ENCODE peak calls at places on chromosomes 1 and 21, in four cellular contexts. J is A549, I is endothelial cell of umbilical vein, C is HCT116. Z is an unnamed sample.

GRCh38 chr1:93738075-93738622 is 56.5 kb upstream of the BCAR3 start:
- DNase-seq in J (peak; percentile 40), I (no peak), C (peak; percentile 77), Z (no peak)

GRCh38 chr1:183676515-183677189 is 23.5 kb upstream of the APOBEC4 start:
- DNase-seq in J (no peak), I (no peak), C (no peak), Z (no peak)

GRCh38 chr21:44681861-44682579 is at the start of gene KRTAP12-1:
- DNase-seq in J (no peak), I (no peak), C (no peak), Z (no peak)

GRCh38 chr1:165828103-165828558 is 717 bp downstream of the UCK2 start:
- DNase-seq in J (peak; percentile 68), I (peak; percentile 49), C (no peak), Z (peak; percentile 88)

GRCh38 chr1:26771643-26772321 is 16.0 kb upstream of the PIGV start:
- DNase-seq in J (peak; percentile 69), I (peak; percentile 75), C (peak; percentile 52), Z (peak; percentile 69)

GRCh38 chr1:246632584-246633168 is 66.4 kb downstream of the CNST start:
- DNase-seq in J (no peak), I (peak; percentile 33), C (no peak), Z (no peak)

GRCh38 chr1:113439272-113439660 is 49.0 kb downstream of the MAGI3 start:
- DNase-seq in J (no peak), I (no peak), C (no peak), Z (no peak)

GRCh38 chr21:33940846-33941245 is 25.2 kb upstream of the ATP5PO start:
- DNase-seq in J (no peak), I (no peak), C (no peak), Z (no peak)

GRCh38 chr1:54888080-54888733 is 1.2 kb upstream of the DHCR24 start:
- DNase-seq in J (no peak), I (no peak), C (no peak), Z (no peak)

GRCh38 chr21:36429672-36430546 is 44.7 kb downstream of the CHAF1B start:
- DNase-seq in J (peak; percentile 95), I (peak; percentile 100), C (peak; percentile 95), Z (peak; percentile 91)

GRCh38 chr1:88528792-88529191 is 155.3 kb upstream of the PKN2 start:
- DNase-seq in J (no peak), I (no peak), C (no peak), Z (no peak)

GRCh38 chr1:109438798-109439297 is 12.6 kb upstream of the PSMA5 start:
- DNase-seq in J (no peak), I (peak; percentile 28), C (peak; percentile 28), Z (peak; percentile 67)

GRCh38 chr1:87872189-87872588 is 543.5 kb downstream of the LMO4 start:
- DNase-seq in J (no peak), I (no peak), C (no peak), Z (no peak)

GRCh38 chr1:166858726-166859419 is 17.2 kb downstream of the TADA1 start:
- DNase-seq in J (no peak), I (no peak), C (no peak), Z (no peak)
- TF ChIP-seq MAX in J (no peak), I (no peak), C (no peak), Z (no peak)

GRCh38 chr1:69524010-69524409 is 43.7 kb upstream of the LRRC7 start:
- DNase-seq in J (no peak), I (no peak), C (no peak), Z (no peak)
- H3K4me3 ChIP-seq in J (no peak overlapping the region), I (no peak overlapping the region), C (no peak overlapping the region), Z (no peak overlapping the region)

GRCh38 chr1:65011983-65012382 is 45.6 kb upstream of the JAK1 start:
- DNase-seq in J (no peak), I (no peak), C (no peak), Z (peak; percentile 11)

GRCh38 chr1:65006806-65007205 is 40.5 kb upstream of the JAK1 start:
- DNase-seq in J (no peak), I (no peak), C (no peak), Z (no peak)

GRCh38 chr1:65014321-65014720 is 48.0 kb upstream of the JAK1 start:
- DNase-seq in J (no peak), I (no peak), C (no peak), Z (no peak)

GRCh38 chr1:65009176-65009575 is 42.8 kb upstream of the JAK1 start:
- DNase-seq in J (no peak), I (no peak), C (no peak), Z (no peak)

DNA sequence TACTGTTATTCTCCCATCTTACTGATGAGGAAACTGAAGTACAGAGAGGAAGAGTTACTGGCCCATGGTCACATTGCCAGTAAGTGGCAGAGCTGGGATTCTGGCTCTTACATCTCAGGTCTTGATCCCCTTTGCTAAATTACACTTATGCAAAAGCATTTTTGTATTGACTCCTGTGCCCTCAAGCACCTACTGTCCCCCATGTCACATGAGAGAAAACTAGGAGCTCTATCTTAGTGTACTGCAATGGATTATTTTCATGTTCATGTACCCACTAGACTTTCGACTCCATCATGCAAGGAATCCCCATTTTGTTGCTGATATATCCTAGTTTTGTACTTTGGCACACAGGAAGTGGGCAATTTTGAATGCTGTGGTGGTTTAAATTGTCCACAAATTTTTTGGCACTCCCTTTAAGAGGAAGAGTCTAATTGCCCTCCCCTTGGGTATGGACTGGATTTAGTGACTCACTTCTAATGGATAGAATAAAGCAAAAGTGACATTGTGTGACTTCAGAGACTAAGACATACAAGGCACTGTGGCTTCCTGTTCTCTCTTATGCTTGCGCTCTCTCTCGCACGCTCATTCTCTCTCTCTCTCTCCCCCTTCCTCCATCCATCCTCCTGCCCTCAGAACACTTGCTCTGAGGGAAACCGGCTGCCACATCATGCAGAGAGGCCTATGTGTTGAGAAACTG is 43.5 kb upstream of the JAK1 start:
- DNase-seq in J (no peak), I (no peak), C (no peak), Z (no peak)
- TF ChIP-seq MAX in J (no peak), I (no peak), C (no peak), Z (no peak)

DNA sequence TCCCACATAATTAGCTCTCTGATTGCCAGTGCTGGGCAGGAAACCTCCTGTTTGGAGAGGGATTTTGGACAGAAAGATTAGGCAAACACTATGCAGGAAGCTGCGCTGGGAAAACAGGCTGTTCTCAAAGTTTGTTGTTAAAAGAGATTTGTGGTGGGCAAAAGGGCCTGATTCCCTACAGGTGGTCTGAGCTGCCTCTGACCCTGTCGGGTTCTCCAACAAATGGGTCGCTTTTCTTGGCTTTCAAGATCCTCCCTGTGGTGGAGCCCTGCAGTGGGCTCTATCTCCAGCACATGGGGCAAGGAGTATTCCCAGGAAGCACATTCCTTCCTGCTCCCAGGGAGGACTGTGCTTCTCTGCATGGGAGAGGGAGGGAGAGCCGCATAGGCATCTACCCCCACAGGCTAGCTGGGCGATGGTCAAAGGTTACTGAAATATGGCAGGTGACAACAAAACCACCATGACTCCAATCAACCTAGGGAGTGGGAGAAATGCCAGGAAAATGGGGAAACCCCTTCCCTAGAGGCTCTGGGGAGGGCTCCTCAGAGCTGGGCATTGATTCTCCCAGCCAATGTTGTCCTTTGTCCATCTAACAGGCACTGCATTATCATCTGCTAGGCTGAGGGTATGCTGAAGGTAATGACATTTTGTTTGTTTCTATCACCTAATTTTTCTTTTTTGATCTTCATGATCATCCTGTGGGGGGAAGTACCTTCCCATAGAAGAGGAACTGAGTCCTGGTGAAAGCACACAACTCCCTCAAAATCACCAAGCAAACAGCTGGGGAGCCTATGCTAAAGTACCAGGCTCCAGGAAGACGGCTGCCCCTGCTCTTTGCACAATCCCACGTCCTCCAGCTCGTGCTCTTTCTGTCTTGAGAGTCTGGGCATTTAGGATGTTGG is 85.3 kb downstream of the PLXNA2 start:
- DNase-seq in J (no peak), I (peak; percentile 63), C (no peak), Z (no peak)
- H3K4me3 ChIP-seq in J (no peak overlapping the region), I (no peak overlapping the region), C (no peak overlapping the region), Z (no peak overlapping the region)

GRCh38 chr1:56505792-56506191 is 73.6 kb downstream of the PLPP3 start:
- DNase-seq in J (no peak), I (no peak), C (no peak), Z (no peak)

GRCh38 chr1:56507925-56508522 is 71.3 kb downstream of the PLPP3 start:
- DNase-seq in J (no peak), I (no peak), C (no peak), Z (no peak)

GRCh38 chr1:56506951-56507437 is 72.4 kb downstream of the PLPP3 start:
- DNase-seq in J (no peak), I (peak; percentile 79), C (no peak), Z (no peak)

GRCh38 chr1:56508523-56508983 is 70.8 kb downstream of the PLPP3 start:
- DNase-seq in J (no peak), I (no peak), C (no peak), Z (peak; percentile 26)

DNA sequence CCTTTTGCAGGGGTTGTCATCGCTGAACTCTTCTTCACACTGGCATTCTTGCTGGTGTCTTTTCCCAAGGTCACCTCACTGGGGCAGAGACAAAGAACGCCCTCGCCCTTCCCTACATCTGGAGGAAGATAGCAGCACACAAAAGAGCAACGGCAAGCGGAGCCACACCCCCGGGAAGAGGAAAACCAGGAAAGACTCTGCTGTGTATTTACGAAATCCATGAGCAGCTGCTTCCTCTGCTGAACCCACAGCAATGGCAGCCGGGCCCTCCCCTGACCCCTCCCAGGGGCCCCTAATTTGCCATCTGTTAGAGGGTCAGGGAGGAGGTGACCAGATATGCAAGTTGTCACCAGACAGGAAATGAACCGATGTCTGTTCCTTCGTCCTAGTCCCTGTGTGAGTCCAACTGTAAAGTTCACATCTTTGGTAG is 73.0 kb downstream of the PLPP3 start:
- DNase-seq in J (no peak), I (peak; percentile 73), C (no peak), Z (peak; percentile 62)
- TF ChIP-seq MAX in J (no peak), I (no peak), C (no peak), Z (no peak)

GRCh38 chr1:16012590-16013219 is 5.1 kb downstream of the HSPB7 start:
- DNase-seq in J (peak; percentile 21), I (peak; percentile 46), C (peak; percentile 8), Z (peak; percentile 86)
- H3K4me3 ChIP-seq in J (peak overlapping the region; percentile 45), I (no peak overlapping the region), C (peak overlapping the region; percentile 58), Z (peak overlapping the region; percentile 42)

GRCh38 chr1:40803902-40804301 is 20.3 kb downstream of the KCNQ4 start:
- DNase-seq in J (no peak), I (no peak), C (no peak), Z (no peak)
- TF ChIP-seq MAX in J (no peak), I (no peak), C (no peak), Z (no peak)

DNA sequence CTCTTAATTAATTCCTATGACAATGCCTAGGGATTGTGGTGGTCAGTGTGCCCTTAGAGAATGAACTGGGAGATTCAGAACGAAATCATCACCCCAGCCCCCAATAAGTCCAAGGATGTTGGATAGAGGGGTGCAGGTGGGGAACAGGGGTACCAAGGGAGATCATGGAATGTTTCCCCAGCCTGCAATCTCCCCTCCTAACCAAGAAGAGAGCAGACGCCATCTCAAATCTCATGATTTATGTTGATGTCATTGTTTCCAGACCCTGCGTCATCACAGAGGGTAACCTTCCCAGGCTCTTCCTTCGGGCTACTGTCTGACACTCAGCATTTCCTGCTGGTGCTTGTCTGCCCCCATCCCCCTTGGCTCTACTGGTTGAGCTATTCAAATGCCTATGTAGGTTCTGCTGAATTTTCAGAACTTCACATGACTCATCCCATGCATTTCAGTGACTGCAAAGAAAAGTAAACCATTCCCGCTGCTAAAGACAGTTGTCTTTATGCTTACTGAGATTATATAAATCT is 24.7 kb upstream of the ITPKB start:
- DNase-seq in J (peak; percentile 87), I (peak; percentile 15), C (no peak), Z (no peak)
- H3K4me3 ChIP-seq in J (no peak overlapping the region), I (no peak overlapping the region), C (no peak overlapping the region), Z (no peak overlapping the region)

Z was measured in NB4.